ENCODE peak calls at places on chromosomes 13 and 19, in ten cellular contexts. T, O, K, Q, U, S, R, N, D and B are unnamed samples.

GRCh38 chr19:10554760-10555612 is 10.8 kb downstream of the KRI1 start:
- DNase-seq in Q (no peak), O (no peak), T (no peak), R (no peak), K (no peak), D (no peak), U (no peak), N (no peak), S (no peak), B (peak; percentile 43)

GRCh38 chr19:6187374-6187773 is 51.9 kb downstream of the ACSBG2 start:
- DNase-seq in Q (no peak), O (no peak), D (no peak), T (no peak), U (no peak), S (no peak), N (no peak), K (no peak), R (no peak), B (no peak)

GRCh38 chr19:44176590-44176989 is 11.7 kb downstream of the ZNF226 start:
- DNase-seq in R (no peak), N (no peak), O (no peak), Q (no peak), T (no peak), K (no peak), S (no peak), D (no peak), U (no peak), B (no peak)

GRCh38 chr13:35724480-35724879 is 248.0 kb upstream of the MAB21L1 start:
- DNase-seq in O (no peak), Q (no peak), N (no peak), U (no peak), T (no peak), K (no peak), R (no peak), S (no peak), D (no peak), B (no peak)

GRCh38 chr13:51266642-51267041 is 44.4 kb downstream of the FAM124A start:
- DNase-seq in T (no peak), S (no peak), Q (no peak), D (no peak), R (no peak), O (no peak), K (no peak), N (no peak), U (no peak), B (no peak)

GRCh38 chr19:7710616-7711015 is 8.7 kb upstream of the FCER2 start:
- DNase-seq in T (no peak), S (no peak), D (no peak), N (no peak), U (no peak), K (no peak), Q (no peak), R (no peak), O (no peak), B (no peak)

GRCh38 chr13:41019027-41019487 is at the start of gene ELF1:
- DNase-seq in S (peak; percentile 51), O (peak; percentile 52), D (peak; percentile 28), T (peak; percentile 13), N (no peak), K (peak; percentile 13), U (no peak), Q (no peak), R (no peak), B (peak; percentile 81)

GRCh38 chr13:73966331-73966730 is 167.9 kb downstream of the KLF12 start:
- DNase-seq in U (no peak), S (no peak), O (no peak), N (no peak), Q (no peak), T (no peak), D (no peak), R (no peak), K (no peak), B (no peak)

GRCh38 chr13:51632643-51633357 is 48.5 kb downstream of the WDFY2 start:
- DNase-seq in T (no peak), D (no peak), K (no peak), R (peak; percentile 88), S (no peak), N (no peak), O (no peak), Q (no peak), U (no peak), B (no peak)

GRCh38 chr19:38666662-38667448 is 19.4 kb downstream of the ACTN4 start:
- DNase-seq in S (no peak), N (no peak), O (peak; percentile 81), U (no peak), R (no peak), Q (peak; percentile 61), K (no peak), D (peak; percentile 71), T (no peak), B (peak; percentile 92)

GRCh38 chr13:46951516-46951915 is 54.7 kb upstream of the HTR2A start:
- DNase-seq in N (no peak), K (no peak), R (no peak), O (no peak), D (no peak), T (no peak), U (no peak), Q (no peak), S (no peak), B (peak; percentile 70)

GRCh38 chr19:50414850-50415660 is 3.7 kb upstream of the SPIB start:
- DNase-seq in K (peak; percentile 64), S (no peak), Q (peak; percentile 88), D (no peak), U (peak; percentile 88), R (peak; percentile 67), N (peak; percentile 68), T (no peak), O (peak; percentile 54), B (peak; percentile 42)

GRCh38 chr19:17405250-17406038 is at the start of gene BST2:
- DNase-seq in T (no peak), U (no peak), N (no peak), R (no peak), O (peak; percentile 37), D (no peak), K (no peak), Q (peak; percentile 71), S (no peak), B (peak; percentile 56)

GRCh38 chr19:29098863-29099481 is 114.0 kb downstream of the UQCRFS1 start:
- DNase-seq in N (no peak), O (peak; percentile 77), K (no peak), U (no peak), D (peak; percentile 82), R (peak; percentile 49), Q (peak; percentile 81), T (no peak), S (peak; percentile 9), B (peak; percentile 83)

GRCh38 chr13:96636310-96636709 is 358.0 kb downstream of the OXGR1 start:
- DNase-seq in S (no peak), U (no peak), O (no peak), K (no peak), R (no peak), N (no peak), D (no peak), T (no peak), Q (no peak), B (no peak)

GRCh38 chr19:31284621-31285020 is 64.6 kb downstream of the TSHZ3 start:
- DNase-seq in N (no peak), Q (no peak), U (no peak), R (no peak), T (no peak), D (no peak), O (no peak), S (no peak), K (no peak), B (no peak)

GRCh38 chr13:24243311-24243710 is 66.1 kb upstream of the C1QTNF9 start:
- DNase-seq in T (no peak), R (no peak), Q (no peak), N (no peak), D (no peak), K (no peak), S (no peak), U (no peak), O (no peak), B (no peak)